ENCODE peak calls at places on chromosomes 6 and 20, in six cellular contexts. G, F, L, O, J and M are unnamed samples.

GRCh38 chr20:19249515-19249914 is 37.1 kb downstream of the SLC24A3 start:
- DNase-seq in L (peak; percentile 7), F (peak; percentile 6), J (no peak), O (no peak), G (no peak), M (no peak)

GRCh38 chr20:58366016-58366415 is 23.0 kb upstream of the VAPB start:
- DNase-seq in L (peak; percentile 60), O (no peak), J (no peak), G (no peak), F (no peak), M (no peak)

GRCh38 chr6:149586149-149586548 is 20.0 kb downstream of the GINM1 start:
- DNase-seq in G (no peak), L (no peak), O (no peak), J (no peak), F (no peak), M (no peak)

GRCh38 chr6:70694371-70694770 is 26.7 kb downstream of the SMAP1 start:
- DNase-seq in G (no peak), F (no peak), O (no peak), L (no peak), J (no peak), M (no peak)

GRCh38 chr20:23641936-23642751 is 4.4 kb upstream of the CST3 start:
- DNase-seq in O (no peak), G (no peak), J (no peak), L (peak; percentile 93), F (no peak), M (peak; percentile 49)

GRCh38 chr6:63739094-63739687 is 103.6 kb downstream of the PHF3 start:
- DNase-seq in F (no peak), L (no peak), J (no peak), O (peak; percentile 7), G (no peak), M (no peak)

GRCh38 chr20:53547664-53548239 is 45.9 kb downstream of the ZNF217 start:
- DNase-seq in G (peak; percentile 36), J (peak; percentile 58), O (peak; percentile 13), L (peak; percentile 89), F (peak; percentile 70), M (peak; percentile 51)

GRCh38 chr6:31031095-31031494 is 20.8 kb downstream of the MUC22 start:
- DNase-seq in F (no peak), L (no peak), G (no peak), J (no peak), O (no peak), M (no peak)

GRCh38 chr6:110285306-110286060 is 72.7 kb downstream of the METTL24 start:
- DNase-seq in F (no peak), J (no peak), L (no peak), O (peak; percentile 55), G (no peak), M (no peak)

GRCh38 chr20:21137078-21137477 is 11.2 kb downstream of the KIZ start:
- DNase-seq in F (no peak), O (no peak), J (no peak), G (no peak), L (no peak), M (no peak)

GRCh38 chr6:23454090-23454998 is 671.7 kb upstream of the NRSN1 start:
- DNase-seq in G (no peak), F (no peak), L (peak; percentile 9), O (no peak), J (no peak), M (no peak)

GRCh38 chr6:41422156-41422555 is 86.7 kb downstream of the NCR2 start:
- DNase-seq in O (no peak), G (no peak), J (no peak), L (no peak), F (no peak), M (no peak)

GRCh38 chr20:54041336-54041735 is 29.1 kb downstream of the BCAS1 start:
- DNase-seq in O (no peak), F (no peak), G (no peak), L (no peak), J (no peak), M (no peak)

GRCh38 chr6:48067148-48067709 is 43.8 kb downstream of the PTCHD4 start:
- DNase-seq in O (no peak), G (no peak), J (no peak), F (no peak), L (no peak), M (no peak)

GRCh38 chr6:30743099-30744053 is 889 bp upstream of the FLOT1 start:
- DNase-seq in J (no peak), G (peak; percentile 33), O (peak; percentile 47), L (no peak), F (peak; percentile 57), M (no peak)

GRCh38 chr6:111417181-111417585 is 65.8 kb downstream of the REV3L start:
- DNase-seq in L (peak; percentile 50), G (no peak), O (no peak), J (no peak), F (no peak), M (peak; percentile 53)

GRCh38 chr6:9532621-9533557 is 882.0 kb downstream of the TFAP2A start:
- DNase-seq in F (no peak), J (no peak), O (no peak), L (no peak), G (no peak), M (no peak)

GRCh38 chr6:153947817-153948447 is 91.1 kb upstream of the OPRM1 start:
- DNase-seq in F (peak; percentile 7), L (peak; percentile 37), G (no peak), O (no peak), J (peak; percentile 33), M (peak; percentile 25)

GRCh38 chr6:39203804-39204495 is 25.3 kb downstream of the KCNK5 start:
- DNase-seq in O (peak; percentile 95), J (no peak), F (no peak), G (no peak), L (no peak), M (no peak)

GRCh38 chr6:39202166-39202565 is 27.1 kb downstream of the KCNK5 start:
- DNase-seq in F (no peak), G (no peak), L (no peak), O (no peak), J (no peak), M (no peak)

GRCh38 chr6:39203398-39203797 is 25.9 kb downstream of the KCNK5 start:
- DNase-seq in L (no peak), F (no peak), J (no peak), G (no peak), O (no peak), M (no peak)

GRCh38 chr6:39206250-39206721 is 23.0 kb downstream of the KCNK5 start:
- DNase-seq in J (no peak), O (no peak), F (peak; percentile 75), L (no peak), G (no peak), M (no peak)

GRCh38 chr6:39204646-39205244 is 24.5 kb downstream of the KCNK5 start:
- DNase-seq in J (no peak), O (no peak), G (no peak), L (no peak), F (no peak), M (no peak)
- H3K4me3 ChIP-seq in J (no peak overlapping the region), O (no peak overlapping the region), G (no peak overlapping the region), L (no peak overlapping the region), F (no peak overlapping the region), M (no peak overlapping the region)

DNA sequence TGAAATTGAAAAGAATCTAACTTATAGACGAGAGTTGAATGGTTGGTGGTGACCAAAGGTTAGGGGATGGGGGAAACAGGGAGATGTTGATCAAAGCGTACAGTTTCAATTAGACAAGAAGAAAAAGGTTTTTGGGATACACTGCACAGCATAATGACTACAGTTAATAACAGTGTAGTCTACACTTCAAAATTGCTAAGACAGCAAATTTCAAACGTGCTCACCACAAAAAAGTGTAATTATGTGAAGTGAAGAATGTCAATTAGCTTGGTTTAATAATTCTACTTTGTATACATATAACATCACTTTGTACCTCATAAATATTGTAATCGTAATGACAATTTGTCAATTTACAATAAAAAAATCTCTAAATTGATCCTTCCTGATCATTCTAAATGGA is 267.5 kb downstream of the RNGTT start:
- DNase-seq in G (no peak), O (no peak), L (no peak), F (no peak), J (no peak), M (no peak)
- H3K4me1 ChIP-seq in G (no peaks in the 10 kb centered on the region), O (no peaks in the 10 kb centered on the region), L (peaks cover 4% of the 10 kb centered on the region), F (peaks cover 7% of the 10 kb centered on the region), J (no peaks in the 10 kb centered on the region), M (no peaks in the 10 kb centered on the region)

DNA sequence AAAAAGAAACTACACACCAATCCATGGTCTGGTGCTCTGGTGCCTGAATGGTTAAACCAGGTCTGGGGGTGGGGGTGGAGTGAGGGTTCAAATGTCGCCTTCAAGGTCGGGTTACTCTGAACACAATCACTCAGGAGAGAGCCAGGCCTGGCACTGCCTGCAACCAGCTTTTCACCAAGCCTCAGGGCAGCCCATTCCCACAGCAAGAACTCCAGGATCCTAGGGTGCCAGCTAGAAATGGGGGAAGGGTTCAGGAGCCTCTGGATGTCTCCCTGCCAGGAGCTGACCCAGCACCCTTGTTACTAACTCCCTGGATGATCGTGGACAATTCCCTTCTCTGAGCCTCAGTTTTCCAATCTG is 6.7 kb downstream of the SDC4 start:
- DNase-seq in L (no peak), J (no peak), F (no peak), O (no peak), G (no peak), M (no peak)
- H3K4me3 ChIP-seq in L (no peak overlapping the region), J (no peak overlapping the region), F (no peak overlapping the region), O (peak overlapping the region; percentile 73), G (no peak overlapping the region), M (peak overlapping the region; percentile 44)

DNA sequence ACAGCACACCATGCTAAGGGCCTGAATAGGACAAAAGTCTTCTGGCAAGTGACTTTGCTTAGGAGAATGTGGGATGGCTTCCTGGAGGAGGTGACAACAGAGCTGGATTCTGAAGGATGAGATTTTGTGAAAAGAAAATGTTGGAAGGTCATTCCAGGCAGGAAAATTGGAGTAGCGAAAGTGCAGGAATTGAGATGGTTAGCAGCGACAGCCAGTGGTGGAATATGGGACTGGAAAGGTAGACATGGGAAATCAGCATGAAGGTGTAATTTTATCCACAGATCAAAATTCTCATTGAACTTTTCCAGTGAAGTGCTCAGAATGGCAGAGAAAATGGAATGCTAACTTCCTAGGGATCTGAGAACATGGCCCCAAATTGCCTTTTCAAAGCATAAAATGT is 5.7 kb upstream of the BACH2 start:
- DNase-seq in L (no peak), G (no peak), O (no peak), F (no peak), J (no peak), M (no peak)
- H3K4me1 ChIP-seq in L (no peaks in the 10 kb centered on the region), G (peaks cover 3% of the 10 kb centered on the region), O (no peaks in the 10 kb centered on the region), F (peaks cover 3% of the 10 kb centered on the region), J (peaks cover 7% of the 10 kb centered on the region), M (no peaks in the 10 kb centered on the region)